ENCODE peak calls at places on chromosomes 5 and 9, in seven cellular contexts. Y, G, K, C, R, L and Q are unnamed samples.

GRCh38 chr9:38227656-38228055 is 158.6 kb upstream of the SHB start:
- DNase-seq in Y (no peak), G (no peak), K (no peak), C (no peak), R (no peak), L (peak), Q (no peak)

GRCh38 chr5:68251386-68251785 is 35.8 kb downstream of the PIK3R1 start:
- DNase-seq in Y (no peak), G (no peak), K (no peak), C (no peak), R (no peak), L (no peak), Q (no peak)

GRCh38 chr5:6899215-6899614 is 186.0 kb downstream of the TENT4A start:
- DNase-seq in Y (no peak), G (no peak), K (no peak), C (no peak), R (no peak), L (no peak), Q (peak)

GRCh38 chr5:125372694-125373621 is 626.5 kb upstream of the ZNF608 start:
- DNase-seq in Y (no peak), G (no peak), K (no peak), C (peak), R (no peak), L (peak), Q (no peak)

GRCh38 chr9:84300271-84300670 is 40.3 kb downstream of the SLC28A3 start:
- DNase-seq in Y (no peak), G (no peak), K (no peak), C (no peak), R (no peak), L (no peak), Q (no peak)

GRCh38 chr5:125484272-125485002 is 738.0 kb upstream of the ZNF608 start:
- DNase-seq in Y (peak), G (no peak), K (no peak), C (no peak), R (no peak), L (peak), Q (peak)

GRCh38 chr5:174518512-174518911 is 205.9 kb upstream of the MSX2 start:
- DNase-seq in Y (no peak), G (no peak), K (no peak), C (no peak), R (no peak), L (no peak), Q (no peak)

GRCh38 chr5:107472620-107473064 is 198.1 kb downstream of the EFNA5 start:
- DNase-seq in Y (no peak), G (no peak), K (no peak), C (peak), R (no peak), L (no peak), Q (no peak)

GRCh38 chr9:132319421-132320110 is 35.2 kb downstream of the SETX start:
- DNase-seq in Y (no peak), G (no peak), K (no peak), C (no peak), R (no peak), L (no peak), Q (no peak)

GRCh38 chr5:153598099-153598498 is 107.6 kb downstream of the GRIA1 start:
- DNase-seq in Y (no peak), G (no peak), K (no peak), C (no peak), R (no peak), L (no peak), Q (no peak)

GRCh38 chr5:149024477-149024876 is 38.4 kb downstream of the SH3TC2 start:
- DNase-seq in Y (no peak), G (no peak), K (no peak), C (no peak), R (no peak), L (no peak), Q (no peak)

GRCh38 chr9:77945798-77946197 is 85.8 kb downstream of the GNAQ start:
- DNase-seq in Y (no peak), G (no peak), K (no peak), C (no peak), R (no peak), L (no peak), Q (no peak)

GRCh38 chr5:177269976-177270375 is 33.5 kb downstream of the RAB24 start:
- DNase-seq in Y (no peak), G (no peak), K (no peak), C (no peak), R (no peak), L (no peak), Q (no peak)

GRCh38 chr5:125278711-125279110 is 532.3 kb upstream of the ZNF608 start:
- DNase-seq in Y (no peak), G (no peak), K (no peak), C (no peak), R (no peak), L (no peak), Q (no peak)

GRCh38 chr9:96333958-96334357 is 32.0 kb upstream of the HSD17B3 start:
- DNase-seq in Y (no peak), G (no peak), K (no peak), C (no peak), R (no peak), L (no peak), Q (no peak)

GRCh38 chr5:83340511-83340918 is 131.0 kb upstream of the VCAN start:
- DNase-seq in Y (no peak), G (no peak), K (no peak), C (no peak), R (no peak), L (no peak), Q (no peak)

GRCh38 chr5:115079934-115080623 is 89.6 kb downstream of the TRIM36 start:
- DNase-seq in Y (no peak), G (no peak), K (no peak), C (no peak), R (no peak), L (no peak), Q (no peak)

GRCh38 chr5:149644629-149645028 is 63.3 kb downstream of the ARHGEF37 start:
- DNase-seq in Y (no peak), G (no peak), K (no peak), C (no peak), R (no peak), L (no peak), Q (no peak)

GRCh38 chr5:96823060-96823459 is 15.3 kb upstream of the ERAP1 start:
- DNase-seq in Y (no peak), G (no peak), K (no peak), C (no peak), R (no peak), L (no peak), Q (no peak)

GRCh38 chr9:16282216-16282615 is 588.3 kb downstream of the BNC2 start:
- DNase-seq in Y (no peak), G (no peak), K (no peak), C (no peak), R (no peak), L (no peak), Q (no peak)

GRCh38 chr9:137382728-137383452 is 40.1 kb downstream of the EXD3 start:
- DNase-seq in Y (no peak), G (no peak), K (no peak), C (no peak), R (peak), L (no peak), Q (no peak)

GRCh38 chr9:16619341-16619740 is 251.1 kb downstream of the BNC2 start:
- DNase-seq in Y (no peak), G (no peak), K (no peak), C (no peak), R (no peak), L (no peak), Q (no peak)

GRCh38 chr9:133278161-133279131 is 3.4 kb upstream of the ABO start:
- DNase-seq in Y (no peak), G (no peak), K (no peak), C (no peak), R (peak), L (no peak), Q (no peak)

GRCh38 chr9:107739601-107740082 is 250.1 kb upstream of the KLF4 start:
- DNase-seq in Y (no peak), G (no peak), K (no peak), C (no peak), R (no peak), L (no peak), Q (peak)

GRCh38 chr9:116697341-116697740 is 10.2 kb downstream of the TRIM32 start:
- DNase-seq in Y (no peak), G (no peak), K (no peak), C (no peak), R (no peak), L (no peak), Q (no peak)

GRCh38 chr5:36722913-36723312 is 116.5 kb downstream of the SLC1A3 start:
- DNase-seq in Y (no peak), G (no peak), K (peak), C (no peak), R (no peak), L (no peak), Q (no peak)

GRCh38 chr5:150350524-150351344 is 6.8 kb upstream of the TCOF1 start:
- DNase-seq in Y (peak), G (peak), K (peak), C (peak), R (peak), L (peak), Q (peak)

GRCh38 chr9:99978221-99978620 is 71.8 kb downstream of the STX17 start:
- DNase-seq in Y (no peak), G (no peak), K (no peak), C (no peak), R (no peak), L (no peak), Q (no peak)

GRCh38 chr9:34603610-34604231 is 8.2 kb downstream of the RPP25L start:
- DNase-seq in Y (peak), G (peak), K (peak), C (no peak), R (peak), L (peak), Q (peak)

DNA sequence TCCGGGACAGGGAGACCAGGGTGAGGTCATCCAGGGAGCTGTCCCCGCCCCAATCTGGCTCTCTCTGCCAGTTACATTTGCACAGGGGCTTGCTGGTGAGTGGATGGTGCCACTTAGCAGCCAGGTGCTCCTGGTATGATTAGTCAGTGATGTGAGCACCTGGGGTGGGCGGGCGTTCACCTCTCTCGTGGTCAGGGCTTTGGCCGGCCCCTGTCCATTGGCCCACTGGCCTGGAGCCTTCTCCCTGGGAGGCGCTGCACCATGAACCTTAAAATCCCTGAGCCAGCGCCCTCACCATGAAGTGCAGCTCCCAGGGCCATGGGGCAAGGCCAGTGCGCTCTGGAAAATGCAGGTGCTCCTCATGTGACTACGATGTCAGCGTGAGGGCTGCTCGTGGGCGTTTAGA is 2.0 kb downstream of the NKD2 start:
- DNase-seq in Y (no peak), G (no peak), K (no peak), C (no peak), R (no peak), L (no peak), Q (no peak)
- TF ChIP-seq JUND in Y (no peak), G (no peak), K (no peak), C (no peak), R (no peak), L (no peak), Q (no peak)

DNA sequence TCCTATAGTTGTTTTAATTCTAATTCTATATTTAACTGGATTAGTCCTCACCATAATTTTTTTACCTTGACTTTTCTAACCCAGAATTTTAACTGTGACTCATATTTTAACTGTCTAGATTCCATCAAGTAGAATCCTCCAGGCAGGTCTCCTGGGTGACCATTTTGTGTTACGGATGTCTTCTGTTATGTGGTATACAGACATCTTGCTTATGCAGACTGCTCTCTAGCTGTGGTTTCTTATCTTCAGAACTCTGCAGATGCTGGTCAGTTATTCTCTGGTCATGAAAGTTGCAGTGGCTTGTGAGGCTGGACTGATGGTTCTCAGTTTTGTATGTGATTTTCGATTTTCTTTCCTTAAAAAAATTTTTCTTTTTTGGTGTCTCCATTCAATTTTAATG is 139.4 kb downstream of the ATG10 start:
- DNase-seq in Y (no peak), G (no peak), K (no peak), C (no peak), R (peak), L (no peak), Q (no peak)
- TF ChIP-seq JUND in Y (no peak), G (no peak), K (no peak), C (no peak), R (peak), L (peak), Q (no peak)

DNA sequence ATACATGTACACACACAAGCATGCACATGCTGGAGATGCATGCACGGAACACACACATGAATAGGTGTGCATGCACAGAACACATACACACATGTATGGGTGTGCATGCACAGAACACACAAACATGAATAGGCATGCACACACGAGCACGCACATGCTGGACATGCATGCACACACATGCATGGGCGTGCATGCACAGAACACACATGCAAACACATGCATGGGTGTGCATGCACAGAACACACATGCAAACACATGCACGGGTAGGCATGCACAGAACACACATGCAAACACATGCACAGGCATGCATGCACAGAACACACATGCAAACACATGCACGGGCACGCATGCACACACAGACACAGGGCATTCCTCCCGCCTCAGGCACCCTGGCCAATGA is 382.3 kb downstream of the IRX2 start:
- DNase-seq in Y (no peak), G (no peak), K (no peak), C (no peak), R (no peak), L (no peak), Q (no peak)
- TF ChIP-seq JUND in Y (no peak), G (no peak), K (no peak), C (no peak), R (no peak), L (no peak), Q (no peak)

GRCh38 chr9:5510360-5510931 is at the start of gene PDCD1LG2:
- DNase-seq in Y (no peak), G (no peak), K (peak), C (no peak), R (no peak), L (peak), Q (no peak)
- TF ChIP-seq JUND in Y (no peak), G (no peak), K (peak), C (no peak), R (no peak), L (peak), Q (no peak)

GRCh38 chr5:93340881-93341280 is 240.1 kb downstream of the NR2F1-AS1 start:
- DNase-seq in Y (no peak), G (no peak), K (no peak), C (no peak), R (no peak), L (peak), Q (no peak)
- TF ChIP-seq JUND in Y (no peak), G (no peak), K (no peak), C (no peak), R (no peak), L (no peak), Q (no peak)

DNA sequence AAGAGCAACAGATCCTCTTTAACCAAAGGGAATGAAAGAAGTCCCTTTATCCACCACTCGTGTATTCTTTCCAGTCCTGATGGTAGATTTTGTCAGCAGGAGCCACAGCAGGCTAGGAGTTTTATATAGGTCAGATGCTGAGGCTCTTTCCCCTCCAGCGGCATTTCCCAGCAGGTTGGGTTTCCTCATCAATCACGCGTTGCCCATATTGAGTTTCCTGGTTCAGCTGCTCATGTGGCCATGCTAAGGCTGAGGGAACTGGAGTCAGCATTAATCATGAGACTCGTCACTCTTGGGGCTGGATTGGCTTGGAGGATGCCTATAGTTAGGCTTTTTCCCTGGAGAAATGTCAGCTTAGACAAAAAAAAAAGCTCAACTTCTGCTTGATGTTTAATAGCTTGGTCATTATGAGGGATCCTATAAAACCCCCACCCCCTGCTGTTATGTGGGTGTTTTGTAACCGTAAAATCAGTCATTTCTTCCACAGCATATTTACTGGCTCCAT is 193.4 kb upstream of the GAS1 start:
- DNase-seq in Y (no peak), G (no peak), K (no peak), C (no peak), R (no peak), L (no peak), Q (no peak)
- TF ChIP-seq JUND in Y (no peak), G (no peak), K (no peak), C (no peak), R (no peak), L (no peak), Q (no peak)

GRCh38 chr5:111454198-111454606 is 58.1 kb downstream of the STARD4 start:
- DNase-seq in Y (no peak), G (no peak), K (no peak), C (no peak), R (no peak), L (peak), Q (no peak)
- TF ChIP-seq JUND in Y (no peak), G (no peak), K (no peak), C (no peak), R (no peak), L (peak), Q (no peak)